ENCODE peak calls at places on chromosomes 16 and 17, in four cellular contexts. J is CD4-positive, alpha-beta memory T cell; O is adipocyte; G is heart left ventricle. B is an unnamed sample. For H3K9me3, the result is how much of the 10 kb centered on the place peaks cover.

GRCh38 chr16:53131363-53132071 is 76.7 kb downstream of the CHD9 start:
- DNase-seq in J (peak), O (peak), G (peak), B (peak)

GRCh38 chr16:57999971-58000705 is at the start of gene ZNF319:
- DNase-seq in J (no peak), O (peak), G (no peak), B (no peak)

GRCh38 chr17:80113033-80113484 is 11.7 kb downstream of the GAA start:
- DNase-seq in J (no peak), O (no peak), G (no peak), B (peak)

GRCh38 chr16:67015317-67015731 is 13.6 kb upstream of the CBFB start:
- DNase-seq in J (no peak), O (no peak), G (no peak), B (no peak)

GRCh38 chr17:63571632-63572310 is 21.5 kb downstream of the DCAF7 start:
- DNase-seq in J (no peak), O (peak), G (no peak), B (no peak)

GRCh38 chr17:1469231-1469852 is 13.3 kb upstream of the CRK start:
- DNase-seq in J (no peak), O (no peak), G (no peak), B (no peak)

GRCh38 chr17:36617773-36618172 is 16.4 kb downstream of the MRM1 start:
- DNase-seq in J (no peak), O (no peak), G (no peak), B (no peak)

GRCh38 chr17:40483679-40484078 is 17.7 kb downstream of the TNS4 start:
- DNase-seq in J (no peak), O (no peak), G (no peak), B (no peak)

GRCh38 chr16:31090540-31090939 is 1.8 kb upstream of the PRSS53 start:
- DNase-seq in J (no peak), O (peak), G (no peak), B (no peak)

GRCh38 chr17:70059076-70059475 is 15.9 kb upstream of the KCNJ16 start:
- DNase-seq in J (no peak), O (no peak), G (no peak), B (no peak)

GRCh38 chr16:78183886-78184553 is 84.6 kb downstream of the WWOX start:
- DNase-seq in J (no peak), O (peak), G (no peak), B (no peak)

GRCh38 chr17:1179635-1180433 is at the start of gene ABR:
- DNase-seq in J (peak), O (peak), G (peak), B (no peak)

GRCh38 chr16:20938426-20938825 is 37.9 kb downstream of the LYRM1 start:
- DNase-seq in J (no peak), O (peak), G (no peak), B (no peak)

GRCh38 chr16:35734728-35735402 is 2275.5 kb downstream of the TP53TG3F start:
- DNase-seq in J (no peak), O (no peak), G (no peak), B (no peak)

GRCh38 chr16:10228779-10229178 is 46.6 kb upstream of the GRIN2A start:
- DNase-seq in J (no peak), O (no peak), G (no peak), B (no peak)

GRCh38 chr17:61551255-61551742 is 39.7 kb downstream of the NACA2 start:
- DNase-seq in J (no peak), O (peak), G (no peak), B (no peak)

GRCh38 chr17:20153231-20153630 is 144.1 kb downstream of the SPECC1 start:
- DNase-seq in J (no peak), O (no peak), G (no peak), B (no peak)

GRCh38 chr17:38707678-38708351 is 2.7 kb downstream of the MLLT6 start:
- DNase-seq in J (no peak), O (no peak), G (no peak), B (no peak)

GRCh38 chr17:28320215-28321061 is 1.4 kb downstream of the TMEM97 start:
- DNase-seq in J (no peak), O (no peak), G (no peak), B (no peak)

GRCh38 chr17:30219315-30219714 is 16.2 kb downstream of the SLC6A4 start:
- DNase-seq in J (no peak), O (no peak), G (no peak), B (no peak)

GRCh38 chr16:78993342-78993741 is 607.2 kb downstream of the MAF start:
- DNase-seq in J (no peak), O (no peak), G (no peak), B (no peak)

GRCh38 chr17:28682655-28683054 is 20.6 kb downstream of the SUPT6H start:
- DNase-seq in J (no peak), O (no peak), G (no peak), B (no peak)

GRCh38 chr17:76132574-76133338 is 8.3 kb downstream of the FOXJ1 start:
- DNase-seq in J (no peak), O (no peak), G (no peak), B (no peak)

GRCh38 chr16:70703041-70703834 is 17.4 kb upstream of the MTSS2 start:
- DNase-seq in J (no peak), O (peak), G (no peak), B (peak)

GRCh38 chr16:26598061-26598460 is 468.7 kb upstream of the C16orf82 start:
- DNase-seq in J (peak), O (no peak), G (no peak), B (no peak)

GRCh38 chr16:27491894-27492587 is 57.7 kb downstream of the GTF3C1 start:
- DNase-seq in J (no peak), O (no peak), G (no peak), B (no peak)

GRCh38 chr17:27357236-27357635 is 63.3 kb downstream of the WSB1 start:
- DNase-seq in J (no peak), O (no peak), G (no peak), B (no peak)

GRCh38 chr17:16941072-16941641 is 30.8 kb downstream of the TNFRSF13B start:
- DNase-seq in J (no peak), O (no peak), G (no peak), B (peak)

GRCh38 chr16:23119570-23119969 is 29.7 kb downstream of the USP31 start:
- DNase-seq in J (no peak), O (peak), G (no peak), B (no peak)

GRCh38 chr17:81090361-81091133 is 55.6 kb downstream of the BAIAP2 start:
- DNase-seq in J (peak), O (peak), G (peak), B (peak)

GRCh38 chr17:64777413-64778101 is 115.5 kb upstream of the SMURF2 start:
- DNase-seq in J (no peak), O (no peak), G (peak), B (peak)

GRCh38 chr16:70770291-70770967 is 30.5 kb downstream of the VAC14 start:
- DNase-seq in J (no peak), O (no peak), G (no peak), B (no peak)

GRCh38 chr16:22813946-22814325 is at the start of gene HS3ST2:
- DNase-seq in J (no peak), O (peak), G (peak), B (peak)

GRCh38 chr16:17334096-17334495 is 136.7 kb downstream of the XYLT1 start:
- DNase-seq in J (no peak), O (peak), G (no peak), B (no peak)

GRCh38 chr17:63622571-63623390 is 564 bp downstream of the MAP3K3 start:
- DNase-seq in J (peak), O (peak), G (peak), B (peak)

GRCh38 chr16:3383045-3383448 is 17.8 kb downstream of the ZSCAN32 start:
- DNase-seq in J (no peak), O (no peak), G (no peak), B (no peak)
- H3K9me3 ChIP-seq in J (under half), O (half or more), G (half or more), B (half or more)

GRCh38 chr17:45156242-45156641 is 5.4 kb upstream of the HEXIM2 start:
- DNase-seq in J (no peak), O (no peak), G (no peak), B (no peak)

GRCh38 chr17:45160505-45161287 is 979 bp upstream of the HEXIM2 start:
- DNase-seq in J (peak), O (peak), G (peak), B (no peak)

GRCh38 chr17:45162022-45162687 is 480 bp downstream of the HEXIM2 start:
- DNase-seq in J (no peak), O (no peak), G (peak), B (no peak)

GRCh38 chr17:45164734-45165269 is 3.1 kb downstream of the HEXIM2 start:
- DNase-seq in J (no peak), O (no peak), G (no peak), B (no peak)

GRCh38 chr17:45161288-45162021 is at the start of gene HEXIM2:
- DNase-seq in J (peak), O (peak), G (peak), B (peak)
- H3K9me3 ChIP-seq in J (under half), O (under half), G (under half), B (under half)

GRCh38 chr16:3369073-3369472 is 13.4 kb downstream of the OR2C1 start:
- DNase-seq in J (no peak), O (no peak), G (no peak), B (no peak)
- H3K9me3 ChIP-seq in J (under half), O (under half), G (under half), B (under half)

DNA sequence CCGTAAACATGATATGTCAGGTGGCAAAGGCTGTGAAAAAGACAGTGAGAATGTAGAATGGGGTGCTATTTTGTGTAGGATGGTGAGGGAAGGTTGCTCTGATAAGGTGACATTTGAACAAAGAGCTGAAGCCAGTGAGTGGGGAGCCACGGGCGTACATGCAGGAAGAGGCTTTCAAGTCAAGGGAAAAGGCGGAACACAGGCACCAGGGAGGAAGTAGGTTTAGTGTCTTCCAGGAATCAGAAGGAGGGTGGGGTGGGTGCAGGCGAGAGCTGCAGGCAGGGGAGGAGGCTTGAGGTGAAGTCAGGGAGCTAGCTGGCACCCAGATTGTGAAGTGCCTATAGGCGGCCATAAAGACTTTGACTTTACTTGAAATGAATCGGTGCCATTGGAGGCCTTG is 14.1 kb downstream of the ZFP90 start:
- DNase-seq in J (no peak), O (no peak), G (no peak), B (no peak)
- H3K9me3 ChIP-seq in J (under half), O (half or more), G (half or more), B (under half)